ENCODE peak calls at places on chromosomes 12 and 14, in eight cellular contexts. Q, G, B, E, K, I, A and P are unnamed samples.

GRCh38 chr12:70598467-70599194 is 38.6 kb downstream of the PTPRB start:
- DNase-seq in Q (no peak), G (peak; percentile 9), B (no peak), E (no peak), K (no peak), I (no peak), A (no peak), P (no peak)

GRCh38 chr12:104863549-104863948 is 94.5 kb downstream of the SLC41A2 start:
- DNase-seq in Q (no peak), G (no peak), B (no peak), E (no peak), K (peak; percentile 66), I (no peak), A (no peak), P (no peak)

GRCh38 chr14:99945732-99946651 is 119.2 kb upstream of the EVL start:
- DNase-seq in Q (no peak), G (no peak), B (no peak), E (no peak), K (no peak), I (no peak), A (peak; percentile 46), P (no peak)

GRCh38 chr12:110345176-110345651 is 58.3 kb downstream of the ANAPC7 start:
- DNase-seq in Q (no peak), G (peak; percentile 23), B (no peak), E (no peak), K (peak; percentile 98), I (no peak), A (peak; percentile 99), P (no peak)

GRCh38 chr12:1593232-1594044 is 943 bp downstream of the FBXL14 start:
- DNase-seq in Q (no peak), G (peak; percentile 62), B (peak; percentile 83), E (no peak), K (peak; percentile 24), I (peak; percentile 53), A (peak; percentile 49), P (peak; percentile 69)

GRCh38 chr14:42047421-42048045 is 440.9 kb downstream of the LRFN5 start:
- DNase-seq in Q (no peak), G (no peak), B (no peak), E (no peak), K (peak; percentile 49), I (no peak), A (no peak), P (no peak)

GRCh38 chr12:124904306-124905098 is 9.9 kb downstream of the UBC start:
- DNase-seq in Q (no peak), G (peak; percentile 88), B (no peak), E (no peak), K (peak; percentile 93), I (no peak), A (peak; percentile 87), P (no peak)

GRCh38 chr12:11085419-11085818 is 6.7 kb downstream of the TAS2R43 start:
- DNase-seq in Q (no peak), G (no peak), B (peak; percentile 3), E (no peak), K (no peak), I (no peak), A (no peak), P (no peak)

GRCh38 chr14:95460647-95461478 is 55.6 kb downstream of the SYNE3 start:
- DNase-seq in Q (peak; percentile 37), G (peak; percentile 50), B (no peak), E (no peak), K (peak; percentile 45), I (peak; percentile 24), A (peak; percentile 86), P (no peak)

GRCh38 chr14:37587881-37588666 is 7.0 kb downstream of the FOXA1 start:
- DNase-seq in Q (no peak), G (peak; percentile 53), B (no peak), E (no peak), K (peak; percentile 57), I (peak; percentile 80), A (no peak), P (no peak)
- H3K4me2 ChIP-seq in Q (peak overlapping the region; percentile 60), G (peak overlapping the region; percentile 87), B (no peak overlapping the region), E (peak overlapping the region; percentile 86), K (peak overlapping the region; percentile 89), I (peak overlapping the region; percentile 93), A (peak overlapping the region; percentile 96), P (no peak overlapping the region)

DNA sequence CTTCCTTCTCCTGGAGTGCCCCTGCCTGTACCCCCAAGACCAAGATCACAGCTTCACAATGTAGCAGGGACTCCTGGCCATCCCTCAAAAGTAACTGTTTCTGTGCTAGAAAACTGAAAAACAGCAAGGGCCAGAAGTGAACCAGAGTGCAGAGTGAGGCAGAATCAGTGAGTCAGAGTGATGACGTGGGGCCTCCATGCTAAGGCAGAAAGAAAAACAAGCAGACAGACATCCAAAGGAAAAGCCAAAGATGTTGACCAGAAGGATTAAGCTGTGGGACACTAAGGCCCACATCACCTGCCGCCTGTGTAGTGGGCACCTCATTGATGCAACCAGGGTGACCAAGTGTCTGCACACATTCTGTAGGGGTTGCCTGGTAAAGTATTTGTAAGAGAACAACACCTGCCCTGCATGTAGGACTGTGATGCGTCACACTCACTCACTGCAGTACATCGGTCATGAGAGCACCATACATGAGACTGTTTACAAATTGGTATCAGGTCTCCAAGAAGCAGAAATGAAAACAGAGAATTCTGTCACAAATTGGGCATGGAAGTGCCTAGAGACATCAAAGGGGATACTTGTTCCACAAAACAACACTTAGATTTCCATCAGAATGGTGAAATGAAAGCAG is 51.2 kb downstream of the ARMH4 start:
- DNase-seq in Q (no peak), G (no peak), B (no peak), E (no peak), K (peak; percentile 65), I (no peak), A (no peak), P (no peak)
- H3K4me2 ChIP-seq in Q (no peak overlapping the region), G (no peak overlapping the region), B (no peak overlapping the region), E (no peak overlapping the region), K (no peak overlapping the region), I (no peak overlapping the region), A (no peak overlapping the region), P (no peak overlapping the region)

GRCh38 chr14:102827716-102828115 is 50.5 kb downstream of the TRAF3 start:
- DNase-seq in Q (no peak), G (no peak), B (no peak), E (no peak), K (no peak), I (no peak), A (no peak), P (no peak)
- H3K4me2 ChIP-seq in Q (no peak overlapping the region), G (peak overlapping the region; percentile 48), B (no peak overlapping the region), E (no peak overlapping the region), K (no peak overlapping the region), I (no peak overlapping the region), A (peak overlapping the region; percentile 1), P (no peak overlapping the region)

DNA sequence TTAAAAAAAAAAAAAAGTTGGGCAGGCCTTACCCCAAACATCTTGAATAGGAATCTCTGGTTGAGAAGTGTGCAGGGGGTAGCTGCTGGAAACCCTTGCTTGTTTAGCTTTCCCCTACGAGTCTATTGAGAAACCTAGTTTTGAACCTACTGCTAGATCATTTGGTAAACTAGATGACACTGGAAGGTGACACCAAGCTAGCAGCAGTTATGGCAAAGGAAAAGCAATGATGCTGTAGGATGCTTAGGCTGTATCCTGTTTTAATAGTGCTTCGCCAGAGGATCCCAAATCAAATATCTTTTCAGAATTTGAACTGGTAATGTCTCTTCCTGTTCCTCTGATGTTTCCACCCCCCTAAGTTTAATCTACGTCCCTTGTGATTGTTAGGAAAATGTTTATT is 5.5 kb upstream of the PCED1B start:
- DNase-seq in Q (no peak), G (no peak), B (no peak), E (no peak), K (no peak), I (no peak), A (no peak), P (no peak)
- H3K4me2 ChIP-seq in Q (no peak overlapping the region), G (no peak overlapping the region), B (no peak overlapping the region), E (no peak overlapping the region), K (no peak overlapping the region), I (no peak overlapping the region), A (no peak overlapping the region), P (no peak overlapping the region)

GRCh38 chr12:108915632-108916133 is 35.8 kb downstream of the DAO start:
- DNase-seq in Q (no peak), G (no peak), B (no peak), E (no peak), K (no peak), I (no peak), A (no peak), P (no peak)

GRCh38 chr12:108916336-108916735 is 36.4 kb downstream of the DAO start:
- DNase-seq in Q (no peak), G (no peak), B (no peak), E (no peak), K (no peak), I (no peak), A (no peak), P (no peak)

GRCh38 chr12:108921946-108922345 is 42.1 kb downstream of the DAO start:
- DNase-seq in Q (no peak), G (peak; percentile 40), B (no peak), E (no peak), K (no peak), I (no peak), A (no peak), P (no peak)

GRCh38 chr12:108918960-108919642 is 39.2 kb downstream of the DAO start:
- DNase-seq in Q (no peak), G (no peak), B (no peak), E (no peak), K (no peak), I (no peak), A (no peak), P (no peak)

DNA sequence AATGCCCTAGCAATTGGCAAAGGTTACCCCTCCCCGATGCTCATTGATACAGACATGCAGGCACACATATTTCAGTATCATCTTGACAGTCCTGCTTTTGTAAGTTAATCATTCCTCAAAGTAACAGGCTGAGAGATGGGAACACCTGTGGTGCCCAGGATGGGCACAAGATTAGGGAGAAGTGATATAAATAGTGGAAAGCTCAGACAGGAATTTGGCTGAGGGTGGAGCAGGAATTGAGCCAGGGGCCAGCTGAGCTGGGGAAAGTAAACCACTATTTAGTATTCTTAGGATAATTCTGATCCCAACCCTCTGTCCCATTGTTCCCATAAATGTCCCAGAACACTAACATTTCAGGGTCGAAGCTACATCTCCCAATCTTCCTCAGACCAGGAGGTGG is 38.3 kb downstream of the DAO start:
- DNase-seq in Q (no peak), G (no peak), B (no peak), E (no peak), K (no peak), I (no peak), A (no peak), P (no peak)
- H3K4me2 ChIP-seq in Q (no peak overlapping the region), G (no peak overlapping the region), B (no peak overlapping the region), E (no peak overlapping the region), K (no peak overlapping the region), I (no peak overlapping the region), A (no peak overlapping the region), P (no peak overlapping the region)